ENCODE peak calls at places on chromosomes 12 and 14, in ten cellular contexts. X is LHCN-M2; P is NB4; T is stimulated activated CD4-positive, alpha-beta T cell treated with anti-CD3 and anti-CD28 coated beads, Interleukin-12 subunit alpha, Interleukin-12 subunit beta, amount 100 ng/mL, for 4 hours; Y is SHP77; U is right atrium auricular region; E is NCI-H1092 treated with DMSO at 0.1 percent for 48 hours; L is pons; Z is pancreas; F is HCT116. K is an unnamed sample.

GRCh38 chr14:23910081-23910875 is 43.3 kb upstream of the DHRS4 start:
- DNase-seq in L (peak), Y (peak), T (peak), P (peak), E (peak), X (peak), U (no peak), Z (peak), F (peak), K (peak)

GRCh38 chr12:18825138-18825537 is 87.2 kb downstream of the CAPZA3 start:
- DNase-seq in T (no peak), Z (no peak), L (no peak), E (no peak), U (no peak), Y (no peak), P (no peak), X (no peak), F (no peak), K (no peak)

GRCh38 chr14:105292810-105293711 is 7.7 kb downstream of the BRF1 start:
- DNase-seq in Y (no peak), L (no peak), E (no peak), Z (no peak), P (peak), X (no peak), U (no peak), T (no peak), F (no peak), K (no peak)

GRCh38 chr14:100878271-100879146 is 25.0 kb downstream of the RTL1 start:
- DNase-seq in P (no peak), E (no peak), Y (no peak), F (no peak), U (no peak), Z (no peak), T (no peak), X (no peak), L (no peak), K (no peak)

GRCh38 chr12:99911967-99912366 is 72.8 kb downstream of the ANKS1B start:
- DNase-seq in Z (no peak), E (no peak), X (no peak), T (no peak), L (no peak), F (no peak), P (no peak), U (no peak), Y (no peak), K (no peak)

GRCh38 chr12:132602578-132603239 is 7.7 kb downstream of the LRCOL1 start:
- DNase-seq in L (no peak), X (no peak), U (no peak), F (no peak), P (no peak), T (no peak), Y (peak), Z (no peak), E (no peak), K (no peak)

GRCh38 chr12:71721781-71722511 is 32.7 kb upstream of the RAB21 start:
- DNase-seq in L (no peak), Z (no peak), T (no peak), U (no peak), X (no peak), F (no peak), E (no peak), P (no peak), Y (no peak), K (no peak)

GRCh38 chr14:101810897-101811620 is 49.5 kb downstream of the PPP2R5C start:
- DNase-seq in U (no peak), Z (no peak), T (no peak), Y (no peak), F (no peak), P (no peak), L (no peak), E (no peak), X (peak), K (no peak)

GRCh38 chr12:51549637-51550036 is 41.4 kb upstream of the SCN8A start:
- DNase-seq in X (peak), T (no peak), E (peak), Y (peak), U (no peak), P (no peak), F (no peak), Z (no peak), L (no peak), K (no peak)

GRCh38 chr12:93773122-93773871 is 96.1 kb downstream of the CRADD start:
- DNase-seq in Y (no peak), X (peak), Z (no peak), T (peak), L (no peak), U (no peak), F (no peak), E (no peak), P (peak), K (no peak)

GRCh38 chr12:108308432-108308831 is 30.7 kb downstream of the CMKLR1 start:
- DNase-seq in T (no peak), E (no peak), L (no peak), X (peak), F (no peak), P (no peak), Z (no peak), U (no peak), Y (no peak), K (no peak)